ENCODE peak calls at places on chromosomes 4 and X, in eight cellular contexts. C is suprapubic skin, R is IMR-90, U is testis, A is sigmoid colon, Q is HCT116, X is transverse colon, O is esophagus squamous epithelium. I is an unnamed sample.

GRCh38 chr4:187232201-187232600 is 508.5 kb upstream of the FAT1 start:
- DNase-seq in C (no peak), Q (no peak), U (no peak), X (no peak), A (no peak), O (no peak), R (no peak), I (no peak)

GRCh38 chr4:103008875-103009729 is 10.4 kb downstream of the SLC9B1 start:
- DNase-seq in C (no peak), R (peak; percentile 80), A (no peak), Q (peak; percentile 68), X (no peak), O (no peak), U (peak; percentile 16), I (no peak)

GRCh38 chr4:20773144-20773997 is 73.1 kb downstream of the PACRGL start:
- DNase-seq in R (peak; percentile 54), Q (peak; percentile 32), O (no peak), A (peak; percentile 71), X (peak; percentile 20), C (no peak), U (peak; percentile 64), I (peak; percentile 30)

GRCh38 chrX:30302957-30303356 is 6.2 kb downstream of the NR0B1 start:
- DNase-seq in C (peak; percentile 71), Q (no peak), A (no peak), O (no peak), X (no peak), U (peak; percentile 80), R (no peak), I (no peak)

GRCh38 chr4:101232074-101232776 is 115.1 kb downstream of the PPP3CA start:
- DNase-seq in A (no peak), R (peak; percentile 79), C (no peak), X (no peak), U (no peak), O (no peak), Q (no peak), I (no peak)

GRCh38 chrX:68920541-68920940 is 91.7 kb downstream of the EFNB1 start:
- DNase-seq in X (no peak), A (peak; percentile 77), C (no peak), O (no peak), Q (no peak), R (no peak), U (peak; percentile 36), I (peak; percentile 46)

GRCh38 chr4:103054030-103054429 is 22.5 kb downstream of the SLC9B2 start:
- DNase-seq in R (no peak), O (no peak), A (no peak), C (no peak), U (no peak), X (no peak), Q (no peak), I (peak; percentile 56)

GRCh38 chrX:21167028-21167427 is 207.2 kb upstream of the CNKSR2 start:
- DNase-seq in Q (no peak), X (no peak), C (no peak), R (no peak), A (no peak), O (no peak), U (no peak), I (no peak)

GRCh38 chr4:26727849-26728248 is 132.8 kb upstream of the STIM2 start:
- DNase-seq in O (no peak), A (no peak), X (no peak), C (no peak), Q (no peak), U (no peak), R (no peak), I (no peak)

GRCh38 chr4:20284990-20285389 is 33.3 kb downstream of the SLIT2 start:
- DNase-seq in U (no peak), A (no peak), X (no peak), C (no peak), Q (no peak), R (peak; percentile 77), O (no peak), I (no peak)

GRCh38 chr4:16114546-16114945 is 30.7 kb upstream of the PROM1 start:
- DNase-seq in U (no peak), C (no peak), A (no peak), O (no peak), Q (no peak), R (no peak), X (no peak), I (no peak)

GRCh38 chr4:168028970-168029610 is 63.2 kb upstream of the ANXA10 start:
- DNase-seq in O (no peak), U (no peak), Q (no peak), X (no peak), C (no peak), A (no peak), R (peak; percentile 12), I (no peak)

DNA sequence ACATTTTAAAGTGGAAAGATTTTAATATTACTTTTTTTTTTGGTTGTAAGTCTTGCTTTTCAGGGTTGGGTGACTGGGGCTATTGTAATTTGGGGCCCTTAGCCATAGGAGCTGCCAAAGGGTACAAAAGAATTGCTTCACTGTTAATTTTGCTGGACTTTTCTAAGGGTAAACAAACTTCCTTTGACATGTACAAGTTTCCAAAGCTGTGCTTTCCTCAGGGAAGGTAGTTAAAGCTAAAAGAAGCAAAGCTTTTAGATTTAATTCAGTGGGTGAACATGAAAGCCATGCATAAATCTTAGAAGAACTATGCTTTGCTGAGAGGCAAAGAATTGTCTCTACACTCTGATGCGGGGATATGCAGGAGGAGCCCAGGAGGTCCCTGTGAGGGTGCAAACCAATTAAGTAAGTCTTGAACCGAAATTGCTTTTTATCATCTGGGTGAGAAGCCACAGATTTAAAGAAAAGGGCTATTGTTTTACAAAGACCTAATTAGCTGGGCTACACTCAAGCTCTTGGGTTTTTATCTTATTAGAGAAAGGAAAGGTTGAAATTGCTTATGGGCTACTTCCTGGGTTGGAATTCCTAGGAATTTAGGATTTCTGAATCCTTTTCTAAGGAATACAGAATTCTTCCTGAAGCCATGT is 188.6 kb upstream of the ANK2 start:
- DNase-seq in O (no peak), A (no peak), C (no peak), R (no peak), Q (no peak), U (no peak), X (no peak), I (no peak)
- H3K27ac ChIP-seq in O (no peak overlapping the region), A (peak overlapping the region; percentile 69), C (no peak overlapping the region), R (no peak overlapping the region), Q (no peak overlapping the region), U (peak overlapping the region; percentile 60), X (no peak overlapping the region), I (no peak overlapping the region)

GRCh38 chrX:110938977-110939732 is 143.5 kb upstream of the CHRDL1 start:
- DNase-seq in O (no peak), C (no peak), X (no peak), U (no peak), Q (no peak), R (no peak), A (no peak), I (no peak)

GRCh38 chrX:110941906-110942305 is 146.3 kb upstream of the CHRDL1 start:
- DNase-seq in O (no peak), X (no peak), C (no peak), U (no peak), R (no peak), Q (no peak), A (no peak), I (no peak)

GRCh38 chrX:110944323-110944761 is 148.7 kb upstream of the CHRDL1 start:
- DNase-seq in Q (no peak), A (no peak), X (no peak), C (peak; percentile 58), U (peak; percentile 54), O (no peak), R (no peak), I (peak; percentile 40)

DNA sequence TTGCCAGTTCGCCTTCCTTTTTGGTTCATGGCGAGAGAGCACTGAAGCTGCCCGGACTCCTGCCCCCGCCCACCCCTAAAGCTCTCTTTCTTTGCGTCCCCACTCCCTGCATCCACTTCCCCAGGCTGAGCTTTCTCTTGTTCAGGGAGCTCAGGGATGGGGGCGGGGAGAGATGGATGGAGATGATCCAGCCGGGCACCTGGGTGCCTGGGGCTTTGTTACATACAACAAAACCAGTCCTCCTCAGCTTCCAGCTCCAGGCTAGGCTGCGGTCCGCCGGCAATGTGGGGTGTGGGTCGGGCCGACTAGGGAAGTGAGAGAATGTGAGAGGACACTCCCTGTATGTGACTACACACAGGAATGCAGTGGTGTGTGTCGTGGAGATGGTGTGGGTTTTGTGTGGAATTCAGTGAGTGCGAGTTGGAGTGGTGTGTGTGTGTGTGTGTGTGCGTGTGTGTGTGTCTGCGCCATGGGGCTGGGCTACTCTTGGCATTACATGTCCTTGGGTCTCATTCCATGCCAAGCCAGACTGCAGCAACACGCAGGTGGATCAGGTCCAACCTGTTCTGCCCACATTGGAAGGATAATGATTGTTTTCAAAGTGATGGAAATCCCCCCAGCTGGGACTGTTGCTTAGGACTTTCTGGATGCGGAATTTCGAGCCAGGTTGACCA is 149.3 kb upstream of the CHRDL1 start:
- DNase-seq in O (no peak), C (peak; percentile 64), Q (no peak), R (no peak), X (no peak), A (no peak), U (no peak), I (no peak)
- TF ChIP-seq POLR2A in O (no peak), C (no peak), Q (no peak), R (no peak), X (no peak), A (no peak), U (no peak), I (no peak)

GRCh38 chr4:112896326-112896892 is 153.0 kb upstream of the ANK2 start:
- DNase-seq in O (no peak), U (no peak), C (no peak), Q (no peak), X (no peak), A (no peak), R (no peak), I (no peak)

GRCh38 chr4:112894480-112894879 is 155.0 kb upstream of the ANK2 start:
- DNase-seq in R (no peak), X (no peak), O (no peak), A (no peak), Q (no peak), U (no peak), C (no peak), I (no peak)

GRCh38 chr4:112897548-112897947 is 151.9 kb upstream of the ANK2 start:
- DNase-seq in U (no peak), A (no peak), X (no peak), C (no peak), Q (no peak), R (no peak), O (no peak), I (no peak)

GRCh38 chr4:112894951-112895350 is 154.5 kb upstream of the ANK2 start:
- DNase-seq in R (no peak), U (no peak), A (no peak), O (no peak), Q (no peak), X (no peak), C (no peak), I (no peak)

DNA sequence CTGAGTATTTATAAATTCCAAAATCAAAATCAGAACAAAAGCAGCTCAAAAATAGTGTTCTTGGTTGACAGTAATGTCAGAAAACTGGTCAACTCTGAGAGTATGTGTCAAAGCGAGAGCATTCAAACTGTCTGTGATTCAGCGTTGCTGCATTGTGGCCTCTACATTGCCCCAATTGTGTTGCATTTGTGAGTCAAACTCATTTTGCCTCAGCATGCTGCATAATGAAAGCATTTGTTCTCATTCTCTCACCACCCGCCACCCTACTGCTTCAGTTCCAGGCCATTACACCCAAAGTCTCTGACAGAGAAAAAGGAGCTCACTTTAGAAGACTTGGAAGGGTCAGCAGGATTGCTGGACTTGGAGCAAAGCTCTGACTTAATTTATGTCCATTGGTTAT is 153.7 kb upstream of the ANK2 start:
- DNase-seq in U (no peak), X (no peak), R (no peak), C (no peak), A (no peak), Q (no peak), O (no peak), I (no peak)
- H3K4me3 ChIP-seq in U (no peak overlapping the region), X (no peak overlapping the region), R (no peak overlapping the region), C (no peak overlapping the region), A (no peak overlapping the region), Q (no peak overlapping the region), O (no peak overlapping the region), I (no peak overlapping the region)

GRCh38 chrX:38870386-38870895 is 69.2 kb downstream of the MID1IP1 start:
- DNase-seq in U (no peak), A (no peak), X (no peak), R (peak; percentile 3), C (no peak), O (no peak), Q (no peak), I (no peak)
- H3K27ac ChIP-seq in U (no peak overlapping the region), A (no peak overlapping the region), X (no peak overlapping the region), R (no peak overlapping the region), C (no peak overlapping the region), O (peak overlapping the region; percentile 38), Q (no peak overlapping the region), I (no peak overlapping the region)